ENCODE peak calls at places on chromosomes 5 and 9, in four cellular contexts. J, K, I and P are unnamed samples.

GRCh38 chr9:32742296-32742695 is 41.0 kb upstream of the TMEM215 start:
- DNase-seq in K (no peak), I (no peak), J (no peak), P (no peak)

GRCh38 chr9:125650271-125650737 is 56.7 kb downstream of the MAPKAP1 start:
- DNase-seq in K (no peak), J (no peak), I (peak), P (no peak)

GRCh38 chr5:172284275-172284971 is 859 bp upstream of the UBTD2 start:
- DNase-seq in K (no peak), I (no peak), J (no peak), P (no peak)

GRCh38 chr9:82242285-82242963 is 253.9 kb downstream of the SPATA31D1 start:
- DNase-seq in K (no peak), J (no peak), I (no peak), P (no peak)

GRCh38 chr9:137982132-137982666 is 104.6 kb downstream of the CACNA1B start:
- DNase-seq in I (no peak), J (no peak), K (no peak), P (no peak)

GRCh38 chr5:42268630-42269029 is 154.6 kb upstream of the GHR start:
- DNase-seq in K (peak), I (no peak), J (no peak), P (peak)

GRCh38 chr5:93956006-93956405 is 214.6 kb upstream of the POU5F2 start:
- DNase-seq in J (no peak), K (no peak), I (no peak), P (no peak)

GRCh38 chr5:43833966-43834365 is 231.0 kb downstream of the NNT start:
- DNase-seq in I (no peak), J (no peak), K (no peak), P (no peak)

GRCh38 chr9:5624655-5625054 is 4.3 kb upstream of the RIC1 start:
- DNase-seq in K (no peak), I (peak), J (no peak), P (no peak)

GRCh38 chr5:32014345-32014744 is 159.8 kb downstream of the GOLPH3 start:
- DNase-seq in J (no peak), I (no peak), K (no peak), P (no peak)

GRCh38 chr9:120889606-120890396 is 12.8 kb upstream of the PHF19 start:
- DNase-seq in J (no peak), I (no peak), K (no peak), P (no peak)

GRCh38 chr5:73637565-73637964 is 11.6 kb downstream of the ARHGEF28 start:
- DNase-seq in K (no peak), I (no peak), J (no peak), P (no peak)

GRCh38 chr5:131355972-131356528 is 92.2 kb downstream of the CDC42SE2 start:
- DNase-seq in J (no peak), K (no peak), I (no peak), P (no peak)

GRCh38 chr9:134393582-134394280 is 67.5 kb downstream of the RXRA start:
- DNase-seq in I (no peak), J (no peak), K (no peak), P (no peak)

GRCh38 chr9:90905079-90905478 is 103.5 kb downstream of the SYK start:
- DNase-seq in K (no peak), J (no peak), I (no peak), P (no peak)

GRCh38 chr9:7086389-7086788 is 328.6 kb downstream of the KDM4C start:
- DNase-seq in I (no peak), J (no peak), K (no peak), P (no peak)

GRCh38 chr5:107476783-107477182 is 194.0 kb downstream of the EFNA5 start:
- DNase-seq in I (peak), J (no peak), K (peak), P (no peak)

GRCh38 chr9:93678199-93679019 is 102.0 kb downstream of the PHF2 start:
- DNase-seq in K (no peak), J (peak), I (no peak), P (no peak)

GRCh38 chr5:91885291-91886265 is 502.5 kb upstream of the ARRDC3 start:
- DNase-seq in I (no peak), K (peak), J (no peak), P (no peak)

GRCh38 chr9:922731-923130 is 53.7 kb upstream of the DMRT3 start:
- DNase-seq in I (no peak), K (no peak), J (no peak), P (no peak)

GRCh38 chr5:35342664-35343063 is 112.4 kb upstream of the PRLR start:
- DNase-seq in J (no peak), K (no peak), I (no peak), P (no peak)

GRCh38 chr9:116154334-116154975 is 864 bp downstream of the PAPPA start:
- DNase-seq in I (no peak), K (no peak), J (no peak), P (no peak)

GRCh38 chr9:116155700-116156045 is 2.1 kb downstream of the PAPPA start:
- DNase-seq in I (no peak), K (no peak), J (no peak), P (no peak)

GRCh38 chr9:116156621-116157314 is 3.2 kb downstream of the PAPPA start:
- DNase-seq in J (peak), I (no peak), K (peak), P (peak)

GRCh38 chr9:116154976-116155699 is 1.5 kb downstream of the PAPPA start:
- DNase-seq in K (peak), J (no peak), I (no peak), P (no peak)

DNA sequence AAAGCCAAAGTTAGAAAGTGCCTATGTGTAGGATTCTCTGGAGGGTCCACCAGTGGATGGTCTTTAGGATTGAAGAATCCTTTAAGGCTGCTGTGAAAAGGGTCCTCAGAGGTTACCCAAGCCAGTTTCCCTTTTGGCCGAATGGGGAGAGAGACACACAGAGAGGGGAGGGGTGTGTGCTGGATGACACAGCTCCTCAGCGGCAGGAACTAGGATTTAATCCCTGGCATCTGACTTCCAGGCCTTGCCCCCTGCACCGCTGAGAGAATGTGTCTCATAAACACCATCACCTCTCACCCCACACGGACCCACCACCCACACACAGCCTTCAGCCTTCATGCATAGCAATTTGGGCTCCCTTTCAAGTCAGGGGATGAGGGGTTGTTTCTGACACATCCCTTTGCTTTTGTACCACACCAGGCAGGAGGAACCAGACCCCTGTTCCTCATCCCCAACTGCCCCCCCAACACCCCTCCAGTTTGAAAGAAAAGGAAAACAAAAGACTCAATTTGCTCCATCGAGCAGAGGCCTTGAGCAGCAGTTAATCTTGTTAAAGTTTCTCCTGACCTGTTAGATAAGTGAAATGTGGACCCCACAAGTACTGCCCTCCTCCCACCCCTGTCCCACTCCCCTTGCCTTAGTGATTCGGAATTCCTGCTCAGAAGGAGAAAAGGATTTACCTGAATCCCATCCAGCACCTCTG is 4.0 kb downstream of the PAPPA start:
- DNase-seq in K (peak), J (no peak), I (no peak), P (no peak)
- H3K4me3 ChIP-seq in K (peak), J (peak), I (no peak), P (peak)

GRCh38 chr9:84101892-84102632 is 121.5 kb downstream of the RMI1 start:
- DNase-seq in I (no peak), J (no peak), K (no peak), P (no peak)
- H3K4me3 ChIP-seq in I (no peak), J (peak), K (no peak), P (no peak)

GRCh38 chr9:96050048-96050875 is 174.8 kb downstream of the ERCC6L2 start:
- DNase-seq in J (no peak), I (no peak), K (no peak), P (no peak)
- H3K4me3 ChIP-seq in J (no peak), I (no peak), K (no peak), P (no peak)

GRCh38 chr5:149151717-149152116 is 10.4 kb downstream of the ABLIM3 start:
- DNase-seq in K (no peak), J (no peak), I (no peak), P (no peak)

GRCh38 chr5:149152317-149152746 is 11.0 kb downstream of the ABLIM3 start:
- DNase-seq in J (no peak), K (no peak), I (no peak), P (no peak)

GRCh38 chr5:149153751-149154610 is 12.7 kb downstream of the ABLIM3 start:
- DNase-seq in K (no peak), J (peak), I (no peak), P (peak)

GRCh38 chr5:149154629-149155028 is 13.3 kb downstream of the ABLIM3 start:
- DNase-seq in I (no peak), K (no peak), J (no peak), P (no peak)

DNA sequence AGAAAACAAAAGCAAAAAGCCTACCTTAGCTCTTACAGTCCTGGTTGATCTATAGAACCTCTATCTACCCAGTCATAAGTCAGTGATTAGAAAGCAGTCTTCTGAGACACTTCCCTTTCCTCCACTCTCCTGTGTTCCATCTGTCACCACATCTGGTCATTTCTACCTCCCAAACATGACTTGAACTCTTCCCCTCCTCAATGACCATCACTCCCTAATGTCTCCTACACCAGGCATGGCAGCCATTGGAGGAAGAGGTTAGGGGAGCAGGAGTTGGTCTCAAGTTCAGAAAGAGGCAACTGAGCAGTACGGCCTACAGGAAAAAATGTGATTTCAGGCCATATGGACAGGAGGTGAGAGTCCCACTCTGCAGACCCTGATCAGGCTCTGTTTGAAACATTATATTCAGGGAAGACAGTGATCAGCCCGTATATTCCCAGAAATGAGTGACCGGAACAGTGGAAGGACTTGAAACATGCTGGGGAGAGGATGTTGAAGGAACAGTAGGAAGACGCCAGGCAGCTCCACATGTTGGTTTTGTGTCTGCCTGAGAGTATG is 12.0 kb downstream of the ABLIM3 start:
- DNase-seq in I (no peak), J (no peak), K (no peak), P (no peak)
- H3K4me3 ChIP-seq in I (no peak), J (no peak), K (no peak), P (no peak)

DNA sequence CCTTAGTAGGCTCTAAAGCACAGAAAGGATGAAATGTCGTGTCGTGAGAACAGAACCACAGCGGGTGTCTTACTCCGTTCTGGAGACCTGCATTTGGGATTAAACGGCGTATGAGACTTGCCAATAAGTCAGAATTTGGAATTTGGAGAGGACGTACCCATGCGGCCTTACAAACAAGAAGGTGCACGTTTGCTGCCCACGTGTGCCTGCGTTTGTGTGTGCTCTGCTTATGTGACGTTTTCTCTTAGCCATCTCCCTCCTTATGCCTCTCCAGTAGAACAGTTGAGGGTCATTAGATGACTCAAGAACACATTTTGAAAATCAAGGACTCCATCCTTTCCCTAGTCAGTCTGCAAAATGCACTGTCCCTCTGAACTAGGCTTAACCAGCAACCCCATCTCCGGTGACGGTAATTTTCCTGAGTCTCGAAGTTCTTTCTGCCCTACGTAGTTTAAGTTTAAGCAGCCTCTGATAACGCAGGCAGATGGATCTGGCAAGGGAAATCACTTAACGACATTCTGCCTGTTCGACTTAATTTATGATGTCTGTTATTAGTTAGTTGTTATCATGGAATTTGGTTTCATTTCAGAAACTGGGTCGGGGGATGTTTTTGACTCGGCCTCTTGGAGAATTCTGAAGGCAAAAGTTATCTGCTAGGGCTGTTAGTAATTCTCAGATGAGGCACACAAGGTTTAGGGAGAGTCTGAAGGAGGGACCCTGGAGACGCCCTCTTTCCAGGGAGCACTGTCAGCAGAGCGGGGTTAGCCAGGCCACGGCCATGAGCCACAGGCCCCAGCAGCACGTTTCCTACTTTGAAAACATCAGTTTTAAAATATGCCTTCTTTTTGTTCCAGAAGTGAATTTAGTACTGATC is 171.3 kb upstream of the OTULINL start:
- DNase-seq in K (no peak), J (no peak), I (no peak), P (no peak)
- H3K4me3 ChIP-seq in K (no peak), J (no peak), I (no peak), P (no peak)

GRCh38 chr5:1667648-1668140 is 131.9 kb downstream of the MRPL36 start:
- DNase-seq in I (no peak), J (no peak), K (no peak), P (no peak)
- H3K4me3 ChIP-seq in I (no peak), J (peak), K (no peak), P (no peak)